ENCODE peak calls at places on chromosomes 13 and 19, in four cellular contexts. J is body of pancreas, B is right atrium auricular region, V is OCI-LY7. Y is an unnamed sample. For H3K4me1 and H3K36me3, the result is how much of the 10 kb centered on the place peaks cover.

GRCh38 chr19:57814505-57815246 is at the start of gene ZNF552:
- DNase-seq in J (peak), B (peak), V (peak), Y (peak)

GRCh38 chr19:13068064-13068807 is 34.4 kb downstream of the LYL1 start:
- DNase-seq in J (no peak), B (no peak), V (no peak), Y (no peak)

GRCh38 chr13:40190656-40191100 is 475.8 kb downstream of the FOXO1 start:
- DNase-seq in J (peak), B (peak), V (peak), Y (no peak)

GRCh38 chr13:75587679-75588078 is 38.1 kb downstream of the UCHL3 start:
- DNase-seq in J (no peak), B (no peak), V (no peak), Y (no peak)

GRCh38 chr19:45710731-45711130 is 18.3 kb downstream of the QPCTL start:
- DNase-seq in J (no peak), B (no peak), V (peak), Y (no peak)

GRCh38 chr19:49861127-49861526 is 6.2 kb downstream of the PNKP start:
- DNase-seq in J (no peak), B (no peak), V (no peak), Y (no peak)

GRCh38 chr19:31361728-31362127 is 12.5 kb upstream of the TSHZ3 start:
- DNase-seq in J (no peak), B (no peak), V (no peak), Y (no peak)

GRCh38 chr13:62653371-62653770 is 1237.7 kb upstream of the PCDH20 start:
- DNase-seq in J (no peak), B (no peak), V (no peak), Y (no peak)

GRCh38 chr13:26604784-26605183 is 47.3 kb downstream of the WASF3 start:
- DNase-seq in J (peak), B (peak), V (no peak), Y (no peak)

GRCh38 chr13:93235258-93236015 is 8.8 kb downstream of the GPC6 start:
- DNase-seq in J (no peak), B (no peak), V (no peak), Y (no peak)

GRCh38 chr19:16324384-16325160 is at the start of gene KLF2:
- DNase-seq in J (peak), B (peak), V (peak), Y (peak)

GRCh38 chr19:13606156-13606555 is 99.9 kb upstream of the CACNA1A start:
- DNase-seq in J (no peak), B (no peak), V (no peak), Y (no peak)

GRCh38 chr19:14683439-14683838 is 6.4 kb upstream of the ZNF333 start:
- DNase-seq in J (no peak), B (no peak), V (no peak), Y (no peak)

GRCh38 chr13:75365724-75366173 is 116.2 kb downstream of the TBC1D4 start:
- DNase-seq in J (no peak), B (no peak), V (peak), Y (no peak)

GRCh38 chr13:83221813-83222241 is 660.4 kb downstream of the SLITRK1 start:
- DNase-seq in J (no peak), B (no peak), V (no peak), Y (no peak)

GRCh38 chr13:85142351-85142750 is 656.9 kb downstream of the SLITRK6 start:
- DNase-seq in J (no peak), B (no peak), V (no peak), Y (no peak)

GRCh38 chr19:39139305-39140194 is 14.0 kb downstream of the PAK4 start:
- DNase-seq in J (no peak), B (no peak), V (no peak), Y (no peak)

GRCh38 chr13:40192516-40193257 is 473.8 kb downstream of the FOXO1 start:
- DNase-seq in J (no peak), B (no peak), V (no peak), Y (no peak)

GRCh38 chr19:28456264-28456663 is 756.7 kb downstream of the UQCRFS1 start:
- DNase-seq in J (no peak), B (no peak), V (no peak), Y (no peak)

GRCh38 chr13:109100705-109101104 is 471.3 kb downstream of the MYO16 start:
- DNase-seq in J (no peak), B (no peak), V (no peak), Y (no peak)

GRCh38 chr19:58394821-58395219 is 636 bp upstream of the RNF225 start:
- DNase-seq in J (no peak), B (no peak), V (no peak), Y (no peak)

GRCh38 chr13:78258304-78258703 is 339.7 kb upstream of the EDNRB start:
- DNase-seq in J (no peak), B (no peak), V (no peak), Y (no peak)

GRCh38 chr19:51331193-51331592 is 10.7 kb downstream of the VSIG10L start:
- DNase-seq in J (no peak), B (no peak), V (no peak), Y (no peak)

GRCh38 chr19:8569066-8569761 is 8.0 kb downstream of the MYO1F start:
- DNase-seq in J (peak), B (peak), V (no peak), Y (peak)

GRCh38 chr19:33689886-33690285 is 68.1 kb downstream of the CHST8 start:
- DNase-seq in J (no peak), B (no peak), V (no peak), Y (no peak)

GRCh38 chr13:106047859-106048258 is 487.6 kb downstream of the EFNB2 start:
- DNase-seq in J (no peak), B (no peak), V (no peak), Y (no peak)

GRCh38 chr19:40717880-40718773 is 1.2 kb downstream of the ITPKC start:
- DNase-seq in J (peak), B (no peak), V (peak), Y (peak)

GRCh38 chr19:16628984-16629691 is 1.1 kb upstream of the MED26 start:
- DNase-seq in J (peak), B (no peak), V (peak), Y (no peak)

GRCh38 chr13:99481357-99481756 is 19.9 kb upstream of the TM9SF2 start:
- DNase-seq in J (no peak), B (no peak), V (no peak), Y (no peak)

GRCh38 chr13:101514695-101515275 is 62.3 kb downstream of the ITGBL1 start:
- DNase-seq in J (peak), B (no peak), V (peak), Y (no peak)

GRCh38 chr13:110869231-110869804 is 45.6 kb downstream of the ANKRD10 start:
- DNase-seq in J (no peak), B (no peak), V (no peak), Y (no peak)

GRCh38 chr13:30789360-30789862 is 54.1 kb downstream of the ALOX5AP start:
- DNase-seq in J (no peak), B (no peak), V (no peak), Y (no peak)

GRCh38 chr13:104810242-104810641 is 1725.2 kb downstream of the EFNB2 start:
- DNase-seq in J (no peak), B (no peak), V (peak), Y (no peak)

GRCh38 chr13:30443957-30444404 is 21.7 kb downstream of the UBE2L5 start:
- DNase-seq in J (no peak), B (no peak), V (peak), Y (no peak)

GRCh38 chr13:108551674-108552073 is 77.7 kb upstream of the MYO16 start:
- DNase-seq in J (no peak), B (no peak), V (no peak), Y (no peak)

GRCh38 chr13:100154835-100155463 is 66.1 kb downstream of the PCCA start:
- DNase-seq in J (no peak), B (no peak), V (no peak), Y (no peak)

GRCh38 chr13:113729329-113730019 is 29.6 kb upstream of the TMEM255B start:
- DNase-seq in J (no peak), B (no peak), V (no peak), Y (no peak)

GRCh38 chr19:52230685-52231084 is 38.7 kb upstream of the ZNF766 start:
- DNase-seq in J (no peak), B (no peak), V (no peak), Y (no peak)

GRCh38 chr13:32537580-32538233 is 888 bp downstream of the N4BP2L2 start:
- DNase-seq in J (peak), B (no peak), V (no peak), Y (no peak)

DNA sequence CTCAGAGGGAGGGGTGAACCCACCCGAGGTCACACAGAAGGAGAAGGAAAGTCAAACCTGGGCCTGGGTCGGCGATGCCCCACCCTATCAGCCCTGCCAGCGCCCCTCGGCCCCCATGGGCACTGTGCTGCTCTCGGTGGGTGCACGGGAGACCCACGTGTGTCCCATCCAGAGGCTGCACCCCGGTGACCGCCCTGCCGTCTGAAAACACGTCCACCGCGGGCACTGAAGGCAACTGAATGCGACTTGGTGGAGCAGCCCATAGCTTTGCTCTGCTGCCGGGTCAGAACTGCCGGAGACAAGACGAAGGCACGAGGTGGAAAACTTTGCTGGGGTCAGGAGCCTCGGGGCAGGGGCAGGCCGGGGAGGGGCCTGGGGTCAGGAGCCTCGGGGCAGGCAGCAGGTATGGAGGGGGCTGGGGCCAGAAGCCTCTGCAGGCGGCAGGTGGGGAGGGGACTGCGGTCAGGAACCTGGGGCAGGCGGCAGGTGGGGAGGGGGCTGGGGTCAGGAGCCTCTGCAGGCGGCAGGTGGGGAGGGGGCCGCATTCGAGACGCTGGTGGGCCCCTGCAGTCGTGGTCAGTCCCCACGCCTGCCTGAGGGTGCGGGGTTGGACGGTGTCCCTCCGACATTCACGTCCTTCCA is 30.5 kb downstream of the PIP5K1C start:
- DNase-seq in J (no peak), B (no peak), V (no peak), Y (no peak)
- H3K4me1 ChIP-seq in J (under half), B (under half), V (under half), Y (under half)

DNA sequence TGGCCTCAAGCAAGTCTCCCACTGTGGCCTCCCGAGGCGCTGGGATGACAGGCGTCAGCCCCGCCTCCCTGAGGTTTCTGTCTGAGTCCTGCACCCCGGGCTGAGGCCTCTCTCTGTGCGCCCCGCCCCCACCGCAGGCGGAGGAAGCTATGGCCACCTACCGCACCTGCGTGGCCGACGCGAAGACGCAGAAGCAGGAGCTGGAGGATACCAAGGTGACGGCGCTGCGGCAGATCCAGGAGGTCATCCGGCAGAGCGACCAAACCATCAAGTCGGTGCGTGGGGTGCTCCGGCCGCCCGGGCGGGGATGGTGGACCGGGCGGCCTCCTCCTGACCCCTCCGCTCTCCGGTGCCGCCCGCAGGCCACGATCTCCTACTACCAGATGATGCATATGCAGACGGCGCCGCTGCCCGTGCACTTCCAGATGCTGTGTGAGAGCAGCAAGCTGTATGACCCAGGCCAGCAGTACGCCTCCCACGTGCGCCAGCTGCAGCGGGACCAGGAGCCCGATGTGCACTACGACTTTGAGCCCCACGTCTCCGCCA is 12.7 kb downstream of the ARHGAP45 start:
- DNase-seq in J (no peak), B (no peak), V (no peak), Y (no peak)
- TF ChIP-seq CTCF in J (no peak), B (no peak), V (no peak), Y (no peak)

GRCh38 chr19:10831980-10832658 is 3.9 kb downstream of the TMED1 start:
- DNase-seq in J (no peak), B (no peak), V (no peak), Y (no peak)
- H3K36me3 ChIP-seq in J (under half), B (under half), V (under half), Y (under half)

DNA sequence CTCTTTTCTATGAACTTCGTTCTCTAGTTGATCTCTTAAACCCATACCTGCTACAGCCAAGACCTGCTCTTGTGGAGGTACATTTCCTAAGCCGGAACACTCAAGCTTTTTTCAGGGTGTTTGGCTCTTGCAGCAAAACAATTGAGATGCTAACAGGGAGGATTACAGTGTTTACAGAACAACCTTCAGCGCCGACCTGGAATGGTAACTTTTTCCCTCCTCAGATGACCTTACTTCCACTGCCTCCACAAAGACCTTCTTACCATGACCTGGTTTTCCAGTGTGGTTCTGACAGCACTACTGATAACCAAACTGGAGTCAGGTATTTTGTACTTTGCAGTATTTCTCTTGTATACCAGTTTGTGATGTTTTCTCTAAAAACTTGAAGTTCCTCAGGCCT is 506 bp downstream of the KCNRG start:
- DNase-seq in J (no peak), B (no peak), V (no peak), Y (no peak)
- H3K4me1 ChIP-seq in J (under half), B (under half), V (under half), Y (under half)